ENCODE peak calls at places on chromosomes 11 and 22, in six cellular contexts. One of them, this sample, is unnamed. For H3K4me1 and H3K36me3, the result is how much of the 10 kb centered on the place peaks cover.

GRCh38 chr11:128725630-128726461 is 32.0 kb downstream of the FLI1 start:
- DNase-seq in left ventricle myocardium inferior: no peak
- DNase-seq in mucosa of descending colon: no peak
- DNase-seq in colonic mucosa: no peak
- DNase-seq in GM23248: peak
- DNase-seq in CD8-positive, alpha-beta T cell: peak
- DNase-seq in this sample: no peak

GRCh38 chr11:35337136-35337918 is 82.0 kb downstream of the SLC1A2 start:
- DNase-seq in left ventricle myocardium inferior: no peak
- DNase-seq in mucosa of descending colon: no peak
- DNase-seq in colonic mucosa: no peak
- DNase-seq in GM23248: peak
- DNase-seq in CD8-positive, alpha-beta T cell: no peak
- DNase-seq in this sample: no peak

GRCh38 chr11:69300124-69301032 is 6.4 kb downstream of the MYEOV start:
- DNase-seq in left ventricle myocardium inferior: no peak
- DNase-seq in mucosa of descending colon: peak
- DNase-seq in colonic mucosa: no peak
- DNase-seq in GM23248: peak
- DNase-seq in CD8-positive, alpha-beta T cell: no peak
- DNase-seq in this sample: no peak

GRCh38 chr22:25027959-25028840 is 75.7 kb downstream of the KIAA1671 start:
- DNase-seq in left ventricle myocardium inferior: peak
- DNase-seq in mucosa of descending colon: peak
- DNase-seq in colonic mucosa: peak
- DNase-seq in GM23248: peak
- DNase-seq in CD8-positive, alpha-beta T cell: no peak
- DNase-seq in this sample: no peak

GRCh38 chr11:76115555-76115954 is 90.7 kb downstream of the WNT11 start:
- DNase-seq in left ventricle myocardium inferior: no peak
- DNase-seq in mucosa of descending colon: no peak
- DNase-seq in colonic mucosa: no peak
- DNase-seq in GM23248: no peak
- DNase-seq in CD8-positive, alpha-beta T cell: no peak
- DNase-seq in this sample: no peak

GRCh38 chr11:98711011-98711410 is 309.7 kb upstream of the CNTN5 start:
- DNase-seq in left ventricle myocardium inferior: no peak
- DNase-seq in mucosa of descending colon: no peak
- DNase-seq in colonic mucosa: no peak
- DNase-seq in GM23248: no peak
- DNase-seq in CD8-positive, alpha-beta T cell: no peak
- DNase-seq in this sample: no peak

GRCh38 chr11:77080643-77081210 is 14.0 kb downstream of the CAPN5 start:
- DNase-seq in left ventricle myocardium inferior: no peak
- DNase-seq in mucosa of descending colon: peak
- DNase-seq in colonic mucosa: no peak
- DNase-seq in GM23248: peak
- DNase-seq in CD8-positive, alpha-beta T cell: no peak
- DNase-seq in this sample: peak

GRCh38 chr11:76049506-76049905 is 156.8 kb downstream of the WNT11 start:
- DNase-seq in left ventricle myocardium inferior: no peak
- DNase-seq in mucosa of descending colon: no peak
- DNase-seq in colonic mucosa: no peak
- DNase-seq in GM23248: no peak
- DNase-seq in CD8-positive, alpha-beta T cell: no peak
- DNase-seq in this sample: no peak

GRCh38 chr11:113577356-113578163 is 102.4 kb upstream of the DRD2 start:
- DNase-seq in left ventricle myocardium inferior: no peak
- DNase-seq in mucosa of descending colon: no peak
- DNase-seq in colonic mucosa: no peak
- DNase-seq in GM23248: peak
- DNase-seq in CD8-positive, alpha-beta T cell: no peak
- DNase-seq in this sample: no peak

GRCh38 chr11:62108971-62109391 is 14.8 kb upstream of the INCENP start:
- DNase-seq in left ventricle myocardium inferior: no peak
- DNase-seq in mucosa of descending colon: no peak
- DNase-seq in colonic mucosa: no peak
- DNase-seq in GM23248: peak
- DNase-seq in CD8-positive, alpha-beta T cell: no peak
- DNase-seq in this sample: no peak

GRCh38 chr22:50270302-50271010 is at the start of gene MAPK11:
- DNase-seq in left ventricle myocardium inferior: peak
- DNase-seq in mucosa of descending colon: peak
- DNase-seq in colonic mucosa: peak
- DNase-seq in GM23248: peak
- DNase-seq in CD8-positive, alpha-beta T cell: peak
- DNase-seq in this sample: peak

GRCh38 chr11:12137938-12138731 is 27.7 kb downstream of the MICAL2 start:
- DNase-seq in left ventricle myocardium inferior: no peak
- DNase-seq in mucosa of descending colon: no peak
- DNase-seq in colonic mucosa: no peak
- DNase-seq in GM23248: peak
- DNase-seq in CD8-positive, alpha-beta T cell: no peak
- DNase-seq in this sample: peak

GRCh38 chr22:38214248-38215056 is 12.7 kb downstream of the MAFF start:
- DNase-seq in left ventricle myocardium inferior: peak
- DNase-seq in mucosa of descending colon: peak
- DNase-seq in colonic mucosa: peak
- DNase-seq in GM23248: peak
- DNase-seq in CD8-positive, alpha-beta T cell: peak
- DNase-seq in this sample: peak

GRCh38 chr11:2924381-2924780 is 4.8 kb downstream of the PHLDA2 start:
- DNase-seq in left ventricle myocardium inferior: no peak
- DNase-seq in mucosa of descending colon: peak
- DNase-seq in colonic mucosa: peak
- DNase-seq in GM23248: no peak
- DNase-seq in CD8-positive, alpha-beta T cell: no peak
- DNase-seq in this sample: no peak

GRCh38 chr11:86182976-86183584 is 61.5 kb upstream of the EED start:
- DNase-seq in left ventricle myocardium inferior: no peak
- DNase-seq in mucosa of descending colon: peak
- DNase-seq in colonic mucosa: peak
- DNase-seq in GM23248: no peak
- DNase-seq in CD8-positive, alpha-beta T cell: peak
- DNase-seq in this sample: no peak

GRCh38 chr11:1326435-1327063 is 17.1 kb upstream of the TOLLIP start:
- DNase-seq in left ventricle myocardium inferior: no peak
- DNase-seq in mucosa of descending colon: no peak
- DNase-seq in colonic mucosa: no peak
- DNase-seq in GM23248: peak
- DNase-seq in CD8-positive, alpha-beta T cell: peak
- DNase-seq in this sample: no peak

GRCh38 chr11:1548221-1549070 is 23.6 kb downstream of the DUSP8 start:
- DNase-seq in left ventricle myocardium inferior: peak
- DNase-seq in mucosa of descending colon: peak
- DNase-seq in colonic mucosa: peak
- DNase-seq in GM23248: peak
- DNase-seq in CD8-positive, alpha-beta T cell: no peak
- DNase-seq in this sample: peak

GRCh38 chr22:29625090-29625825 is 21.8 kb downstream of the NF2 start:
- DNase-seq in left ventricle myocardium inferior: no peak
- DNase-seq in mucosa of descending colon: no peak
- DNase-seq in colonic mucosa: peak
- DNase-seq in GM23248: peak
- DNase-seq in CD8-positive, alpha-beta T cell: no peak
- DNase-seq in this sample: peak

GRCh38 chr11:74731301-74732094 is at the start of gene CHRDL2:
- DNase-seq in left ventricle myocardium inferior: no peak
- DNase-seq in mucosa of descending colon: no peak
- DNase-seq in colonic mucosa: no peak
- DNase-seq in GM23248: peak
- DNase-seq in CD8-positive, alpha-beta T cell: no peak
- DNase-seq in this sample: peak

GRCh38 chr11:6219359-6219758 is 14.0 kb downstream of the C11orf42 start:
- DNase-seq in left ventricle myocardium inferior: no peak
- DNase-seq in mucosa of descending colon: no peak
- DNase-seq in colonic mucosa: peak
- DNase-seq in GM23248: peak
- DNase-seq in CD8-positive, alpha-beta T cell: no peak
- DNase-seq in this sample: no peak

GRCh38 chr22:40418366-40419201 is 48.2 kb downstream of the SGSM3 start:
- DNase-seq in left ventricle myocardium inferior: peak
- DNase-seq in mucosa of descending colon: no peak
- DNase-seq in colonic mucosa: no peak
- DNase-seq in GM23248: no peak
- DNase-seq in CD8-positive, alpha-beta T cell: no peak
- DNase-seq in this sample: no peak

GRCh38 chr11:86888164-86888977 is 66.8 kb downstream of the FZD4 start:
- DNase-seq in left ventricle myocardium inferior: no peak
- DNase-seq in mucosa of descending colon: no peak
- DNase-seq in colonic mucosa: no peak
- DNase-seq in GM23248: peak
- DNase-seq in CD8-positive, alpha-beta T cell: no peak
- DNase-seq in this sample: no peak

GRCh38 chr11:33065445-33066178 is 26.2 kb downstream of the TCP11L1 start:
- DNase-seq in left ventricle myocardium inferior: peak
- DNase-seq in mucosa of descending colon: peak
- DNase-seq in colonic mucosa: peak
- DNase-seq in GM23248: peak
- DNase-seq in CD8-positive, alpha-beta T cell: peak
- DNase-seq in this sample: peak

GRCh38 chr22:24697141-24697540 is 77.4 kb downstream of the PIWIL3 start:
- DNase-seq in left ventricle myocardium inferior: no peak
- DNase-seq in mucosa of descending colon: no peak
- DNase-seq in colonic mucosa: no peak
- DNase-seq in GM23248: no peak
- DNase-seq in CD8-positive, alpha-beta T cell: no peak
- DNase-seq in this sample: no peak

GRCh38 chr22:38464992-38465672 is 2.8 kb upstream of the KDELR3 start:
- DNase-seq in left ventricle myocardium inferior: no peak
- DNase-seq in mucosa of descending colon: peak
- DNase-seq in colonic mucosa: no peak
- DNase-seq in GM23248: no peak
- DNase-seq in CD8-positive, alpha-beta T cell: no peak
- DNase-seq in this sample: no peak

GRCh38 chr11:127564803-127565202 is 564.2 kb upstream of the KIRREL3 start:
- DNase-seq in left ventricle myocardium inferior: no peak
- DNase-seq in mucosa of descending colon: no peak
- DNase-seq in colonic mucosa: no peak
- DNase-seq in GM23248: peak
- DNase-seq in CD8-positive, alpha-beta T cell: no peak
- DNase-seq in this sample: no peak

GRCh38 chr11:94325681-94326080 is 21.3 kb downstream of the IZUMO1R start:
- DNase-seq in left ventricle myocardium inferior: no peak
- DNase-seq in mucosa of descending colon: peak
- DNase-seq in colonic mucosa: peak
- DNase-seq in GM23248: peak
- DNase-seq in CD8-positive, alpha-beta T cell: peak
- DNase-seq in this sample: no peak

GRCh38 chr22:49532831-49533802 is 294.6 kb downstream of the BRD1 start:
- DNase-seq in left ventricle myocardium inferior: no peak
- DNase-seq in mucosa of descending colon: no peak
- DNase-seq in colonic mucosa: no peak
- DNase-seq in GM23248: no peak
- DNase-seq in CD8-positive, alpha-beta T cell: no peak
- DNase-seq in this sample: no peak

GRCh38 chr11:65884716-65885092 is 3.6 kb downstream of the FIBP start:
- DNase-seq in left ventricle myocardium inferior: peak
- DNase-seq in mucosa of descending colon: peak
- DNase-seq in colonic mucosa: peak
- DNase-seq in GM23248: peak
- DNase-seq in CD8-positive, alpha-beta T cell: peak
- DNase-seq in this sample: peak

GRCh38 chr11:526192-526591 is 9.2 kb downstream of the HRAS start:
- DNase-seq in left ventricle myocardium inferior: no peak
- DNase-seq in mucosa of descending colon: peak
- DNase-seq in colonic mucosa: no peak
- DNase-seq in GM23248: no peak
- DNase-seq in CD8-positive, alpha-beta T cell: no peak
- DNase-seq in this sample: no peak

GRCh38 chr11:4882543-4882942 is 843 bp downstream of the OR51T1 start:
- DNase-seq in left ventricle myocardium inferior: no peak
- DNase-seq in mucosa of descending colon: no peak
- DNase-seq in colonic mucosa: no peak
- DNase-seq in GM23248: no peak
- DNase-seq in CD8-positive, alpha-beta T cell: no peak
- DNase-seq in this sample: no peak

GRCh38 chr11:43497144-43497543 is 138.4 kb downstream of the TTC17 start:
- DNase-seq in left ventricle myocardium inferior: no peak
- DNase-seq in mucosa of descending colon: no peak
- DNase-seq in colonic mucosa: no peak
- DNase-seq in GM23248: peak
- DNase-seq in CD8-positive, alpha-beta T cell: no peak
- DNase-seq in this sample: no peak

GRCh38 chr22:42684462-42685195 is 35.4 kb upstream of the CYB5R3 start:
- DNase-seq in left ventricle myocardium inferior: no peak
- DNase-seq in mucosa of descending colon: peak
- DNase-seq in colonic mucosa: no peak
- DNase-seq in GM23248: peak
- DNase-seq in CD8-positive, alpha-beta T cell: no peak
- DNase-seq in this sample: peak
- H3K4me1 ChIP-seq in left ventricle myocardium inferior: half or more
- H3K4me1 ChIP-seq in mucosa of descending colon: under half
- H3K4me1 ChIP-seq in colonic mucosa: under half
- H3K4me1 ChIP-seq in GM23248: half or more
- H3K4me1 ChIP-seq in CD8-positive, alpha-beta T cell: under half
- H3K4me1 ChIP-seq in this sample: under half

GRCh38 chr11:48261600-48261999 is 2.1 kb upstream of the OR4X1 start:
- DNase-seq in left ventricle myocardium inferior: no peak
- DNase-seq in mucosa of descending colon: no peak
- DNase-seq in colonic mucosa: no peak
- DNase-seq in GM23248: no peak
- DNase-seq in CD8-positive, alpha-beta T cell: no peak
- DNase-seq in this sample: no peak

DNA sequence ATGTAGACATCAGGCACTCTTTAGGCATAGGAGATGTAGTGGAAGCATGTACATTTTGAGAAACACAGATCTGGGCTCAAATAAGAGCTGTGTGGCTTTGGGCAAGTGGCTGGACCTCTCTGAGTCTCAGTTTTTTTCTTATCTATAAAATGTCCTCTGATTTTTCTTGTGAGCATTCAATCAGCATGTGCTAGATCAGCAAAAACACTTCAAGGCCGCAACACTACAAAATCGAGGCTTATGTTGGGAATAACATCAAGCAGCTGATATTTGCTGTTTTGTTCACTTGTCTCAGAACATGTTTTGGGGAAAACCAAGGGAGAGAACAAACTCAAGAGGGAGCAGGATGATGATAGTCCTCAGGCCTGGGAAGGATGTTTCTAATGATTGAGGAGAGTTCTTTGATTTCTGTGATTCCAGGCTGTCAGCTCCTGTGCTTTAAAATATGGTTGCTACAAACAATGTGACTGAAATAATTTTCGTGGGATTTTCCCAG is at the start of gene OR4X1:
- DNase-seq in left ventricle myocardium inferior: no peak
- DNase-seq in mucosa of descending colon: no peak
- DNase-seq in colonic mucosa: no peak
- DNase-seq in GM23248: no peak
- DNase-seq in CD8-positive, alpha-beta T cell: no peak
- DNase-seq in this sample: no peak
- H3K36me3 ChIP-seq in left ventricle myocardium inferior: under half
- H3K36me3 ChIP-seq in mucosa of descending colon: under half
- H3K36me3 ChIP-seq in colonic mucosa: under half
- H3K36me3 ChIP-seq in GM23248: under half
- H3K36me3 ChIP-seq in CD8-positive, alpha-beta T cell: under half
- H3K36me3 ChIP-seq in this sample: under half

GRCh38 chr11:64853709-64854108 is 9.3 kb upstream of the CDC42BPG start:
- DNase-seq in left ventricle myocardium inferior: no peak
- DNase-seq in mucosa of descending colon: peak
- DNase-seq in colonic mucosa: no peak
- DNase-seq in GM23248: no peak
- DNase-seq in CD8-positive, alpha-beta T cell: peak
- DNase-seq in this sample: no peak
- H3K4me1 ChIP-seq in left ventricle myocardium inferior: half or more
- H3K4me1 ChIP-seq in mucosa of descending colon: half or more
- H3K4me1 ChIP-seq in colonic mucosa: under half
- H3K4me1 ChIP-seq in GM23248: under half
- H3K4me1 ChIP-seq in CD8-positive, alpha-beta T cell: half or more
- H3K4me1 ChIP-seq in this sample: under half

GRCh38 chr11:67437082-67437821 is at the start of gene PTPRCAP:
- DNase-seq in left ventricle myocardium inferior: no peak
- DNase-seq in mucosa of descending colon: peak
- DNase-seq in colonic mucosa: no peak
- DNase-seq in GM23248: no peak
- DNase-seq in CD8-positive, alpha-beta T cell: peak
- DNase-seq in this sample: no peak
- H3K36me3 ChIP-seq in left ventricle myocardium inferior: half or more
- H3K36me3 ChIP-seq in mucosa of descending colon: under half
- H3K36me3 ChIP-seq in colonic mucosa: under half
- H3K36me3 ChIP-seq in GM23248: under half
- H3K36me3 ChIP-seq in CD8-positive, alpha-beta T cell: under half
- H3K36me3 ChIP-seq in this sample: under half

This sample was measured in uterus.